ENCODE peak calls at places on chromosomes 7 and 10, in eight cellular contexts. T is left ventricle myocardium inferior; N is tibial nerve; W is CD4-positive, alpha-beta memory T cell; V is brain microvascular endothelial cell; Y is transverse colon; J is ascending aorta; D is psoas muscle. K is an unnamed sample.

GRCh38 chr10:68897336-68897741 is 3.8 kb upstream of the DDX50 start:
- DNase-seq in Y (peak; percentile 53), D (no peak), W (peak; percentile 43), T (no peak), J (no peak), V (peak; percentile 70), N (no peak), K (peak; percentile 85)

GRCh38 chr10:46285300-46285699 is 1.5 kb upstream of the ANTXRL start:
- DNase-seq in T (no peak), W (no peak), D (no peak), Y (peak; percentile 6), V (no peak), J (no peak), N (no peak), K (no peak)

GRCh38 chr10:123868058-123868995 is 23.3 kb downstream of the CPXM2 start:
- DNase-seq in J (no peak), N (no peak), W (no peak), Y (no peak), D (no peak), T (no peak), V (no peak), K (no peak)

GRCh38 chr7:113371376-113372043 is 253.2 kb upstream of the SMIM30 start:
- DNase-seq in T (no peak), V (no peak), Y (no peak), N (no peak), D (no peak), W (no peak), J (no peak), K (no peak)

GRCh38 chr10:103932996-103933395 is 15.0 kb upstream of the STN1 start:
- DNase-seq in Y (no peak), D (no peak), W (no peak), V (no peak), T (no peak), N (no peak), J (no peak), K (no peak)

GRCh38 chr10:120456626-120457430 is at the start of gene PLPP4:
- DNase-seq in D (no peak), V (peak; percentile 12), W (no peak), T (no peak), Y (no peak), N (no peak), J (no peak), K (peak; percentile 76)

GRCh38 chr10:70233939-70234300 is 691 bp upstream of the PPA1 start:
- DNase-seq in D (no peak), J (no peak), T (no peak), N (no peak), Y (no peak), V (no peak), W (no peak), K (peak; percentile 11)

GRCh38 chr7:44141221-44141850 is at the start of gene MYL7:
- DNase-seq in D (peak; percentile 24), Y (no peak), N (no peak), V (no peak), J (no peak), T (no peak), W (no peak), K (no peak)

GRCh38 chr7:142749218-142749993 is at the start of gene PRSS1:
- DNase-seq in V (no peak), N (no peak), J (no peak), T (no peak), Y (no peak), D (no peak), W (no peak), K (no peak)

GRCh38 chr7:93138576-93138975 is 9.6 kb downstream of the SAMD9L start:
- DNase-seq in J (no peak), N (no peak), Y (no peak), T (no peak), V (no peak), W (no peak), D (no peak), K (no peak)
- H3K36me3 ChIP-seq in J (peaks cover 86% of the 10 kb centered on the region), N (peaks cover 20% of the 10 kb centered on the region), Y (no peaks in the 10 kb centered on the region), T (peaks cover 96% of the 10 kb centered on the region), V (peaks cover 7% of the 10 kb centered on the region), W (peaks cover 68% of the 10 kb centered on the region), D (peaks cover 28% of the 10 kb centered on the region), K (no peaks in the 10 kb centered on the region)

GRCh38 chr10:129416136-129416530 is 50.9 kb upstream of the MGMT start:
- DNase-seq in D (no peak), Y (no peak), N (no peak), W (no peak), T (no peak), J (no peak), V (no peak), K (peak; percentile 23)
- H3K4me3 ChIP-seq in D (no peak overlapping the region), Y (no peak overlapping the region), N (no peak overlapping the region), W (no peak overlapping the region), T (no peak overlapping the region), J (no peak overlapping the region), V (no peak overlapping the region), K (no peak overlapping the region)

GRCh38 chr10:6231730-6232129 is 29.0 kb downstream of the PFKFB3 start:
- DNase-seq in N (no peak), Y (no peak), J (no peak), T (no peak), W (no peak), V (no peak), D (no peak), K (no peak)

GRCh38 chr10:6234371-6234770 is 31.6 kb downstream of the PFKFB3 start:
- DNase-seq in W (no peak), N (no peak), J (no peak), V (no peak), Y (no peak), D (no peak), T (no peak), K (no peak)

GRCh38 chr10:6232225-6232807 is 29.6 kb downstream of the PFKFB3 start:
- DNase-seq in D (no peak), W (no peak), T (no peak), V (no peak), N (no peak), J (no peak), Y (no peak), K (no peak)

GRCh38 chr10:6233725-6234277 is 31.1 kb downstream of the PFKFB3 start:
- DNase-seq in D (no peak), N (no peak), T (no peak), Y (no peak), W (no peak), V (no peak), J (no peak), K (no peak)

DNA sequence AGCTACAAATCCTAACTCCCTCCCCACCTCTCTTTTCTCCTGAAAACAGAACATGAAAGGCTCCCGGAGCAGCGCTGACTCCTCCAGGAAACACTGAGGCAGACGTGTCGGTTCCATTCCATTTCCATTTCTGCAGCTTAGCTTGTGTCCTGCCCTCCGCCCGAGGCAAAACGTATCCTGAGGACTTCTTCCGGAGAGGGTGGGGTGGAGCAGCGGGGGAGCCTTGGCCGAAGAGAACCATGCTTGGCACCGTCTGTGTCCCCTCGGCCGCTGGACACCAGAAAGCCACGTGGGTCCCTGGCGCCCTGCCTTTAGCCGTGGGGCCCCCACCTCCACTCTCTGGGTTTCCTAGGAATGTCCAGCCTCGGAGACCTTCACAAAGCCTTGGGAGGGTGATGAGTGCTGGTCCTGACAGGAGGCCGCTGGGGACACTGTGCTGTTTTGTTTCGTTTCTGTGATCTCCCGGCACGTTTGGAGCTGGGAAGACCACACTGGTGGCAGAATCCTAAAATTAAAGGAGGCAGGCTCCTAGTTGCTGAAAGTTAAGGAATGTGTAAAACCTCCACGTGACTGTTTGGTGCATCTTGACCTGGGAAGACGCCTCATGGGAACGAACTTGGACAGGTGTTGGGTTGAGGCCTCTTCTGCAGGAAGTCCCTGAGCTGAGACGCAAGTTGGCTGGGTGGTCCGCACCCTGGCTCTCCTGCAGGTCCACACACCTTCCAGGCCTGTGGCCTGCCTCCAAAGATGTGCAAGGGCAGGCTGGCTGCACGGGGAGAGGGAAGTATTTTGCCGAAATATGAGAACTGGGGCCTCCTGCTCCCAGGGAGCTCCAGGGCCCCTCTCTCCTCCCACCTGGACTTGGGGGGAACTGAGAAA is 30.4 kb downstream of the PFKFB3 start:
- DNase-seq in Y (no peak), W (no peak), N (no peak), D (no peak), V (no peak), J (no peak), T (no peak), K (no peak)
- H3K36me3 ChIP-seq in Y (no peaks in the 10 kb centered on the region), W (peaks cover 17% of the 10 kb centered on the region), N (peaks cover 7% of the 10 kb centered on the region), D (peaks cover 81% of the 10 kb centered on the region), V (peaks cover 39% of the 10 kb centered on the region), J (peaks cover 91% of the 10 kb centered on the region), T (peaks cover 88% of the 10 kb centered on the region), K (peaks cover 57% of the 10 kb centered on the region)

GRCh38 chr7:1567893-1568292 is 1.9 kb downstream of the PSMG3 start:
- DNase-seq in Y (no peak), J (no peak), N (no peak), T (no peak), D (peak; percentile 63), V (peak; percentile 81), W (no peak), K (no peak)
- H3K4me3 ChIP-seq in Y (no peak overlapping the region), J (no peak overlapping the region), N (no peak overlapping the region), T (no peak overlapping the region), D (peak overlapping the region; percentile 94), V (no peak overlapping the region), W (no peak overlapping the region), K (no peak overlapping the region)

GRCh38 chr7:23346316-23346715 is 47.2 kb downstream of the MALSU1 start:
- DNase-seq in Y (no peak), J (no peak), V (no peak), W (peak; percentile 29), D (no peak), T (no peak), N (no peak), K (no peak)
- H3K36me3 ChIP-seq in Y (no peaks in the 10 kb centered on the region), J (no peaks in the 10 kb centered on the region), V (peaks cover 34% of the 10 kb centered on the region), W (no peaks in the 10 kb centered on the region), D (no peaks in the 10 kb centered on the region), T (no peaks in the 10 kb centered on the region), N (no peaks in the 10 kb centered on the region), K (peaks cover 59% of the 10 kb centered on the region)

GRCh38 chr7:30751696-30752273 is at the start of gene INMT:
- DNase-seq in V (no peak), T (peak; percentile 46), D (no peak), J (no peak), N (no peak), Y (no peak), W (no peak), K (peak; percentile 84)
- H3K4me3 ChIP-seq in V (no peak within 1 kb of the TSS), T (peak within 1 kb of the TSS; percentile 67), D (peak within 1 kb of the TSS; percentile 56), J (peak within 1 kb of the TSS; percentile 47), N (no peak within 1 kb of the TSS), Y (no peak within 1 kb of the TSS), W (no peak within 1 kb of the TSS), K (no peak within 1 kb of the TSS)

DNA sequence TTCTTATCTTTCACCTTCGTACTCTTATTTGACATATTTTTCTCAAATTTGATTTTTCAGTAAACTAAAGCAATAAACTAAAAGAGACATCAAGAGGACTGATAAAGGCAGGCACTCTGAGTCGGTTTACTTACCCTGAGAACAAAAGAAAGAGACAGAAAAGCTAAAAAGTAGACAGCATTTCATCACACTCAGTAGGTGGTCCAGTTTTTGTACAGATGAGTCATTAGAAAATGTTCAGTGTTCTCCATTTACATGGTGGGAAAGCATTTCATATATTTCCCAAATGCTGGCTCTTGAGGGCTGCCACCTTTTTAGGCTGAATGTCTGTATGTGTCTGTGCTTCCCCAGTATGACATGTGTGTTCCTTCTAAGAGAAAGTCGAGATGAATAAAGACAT is 52.7 kb downstream of the NHLRC2 start:
- DNase-seq in V (peak; percentile 81), J (no peak), T (no peak), W (no peak), D (no peak), Y (no peak), N (no peak), K (peak; percentile 59)
- H3K36me3 ChIP-seq in V (peaks cover 5% of the 10 kb centered on the region), J (peaks cover 47% of the 10 kb centered on the region), T (peaks cover 91% of the 10 kb centered on the region), W (peaks cover 21% of the 10 kb centered on the region), D (peaks cover 95% of the 10 kb centered on the region), Y (no peaks in the 10 kb centered on the region), N (peaks cover 4% of the 10 kb centered on the region), K (peaks cover 31% of the 10 kb centered on the region)

K was measured in cardiac muscle cell.